ENCODE peak calls at places on chromosomes 13 and 19, in four cellular contexts. I, U, X and E are unnamed samples.

GRCh38 chr13:65638572-65639168 is 1591.5 kb downstream of the PCDH9 start:
- DNase-seq in X (peak), U (no peak), I (peak), E (peak)

GRCh38 chr13:111215081-111216047 is 100.3 kb downstream of the ARHGEF7 start:
- DNase-seq in U (no peak), I (no peak), X (no peak), E (no peak)

GRCh38 chr19:13492128-13492527 is 14.2 kb downstream of the CACNA1A start:
- DNase-seq in U (no peak), I (no peak), X (no peak), E (no peak)

GRCh38 chr13:41764558-41764957 is 196.4 kb downstream of the VWA8 start:
- DNase-seq in X (no peak), U (no peak), I (no peak), E (no peak)

GRCh38 chr19:13684021-13684420 is 80.3 kb upstream of the MRI1 start:
- DNase-seq in U (no peak), X (no peak), I (no peak), E (no peak)

GRCh38 chr13:47794963-47795362 is 206.1 kb downstream of the SUCLA2 start:
- DNase-seq in X (peak), U (no peak), I (peak), E (peak)

GRCh38 chr19:17331254-17331558 is 3.4 kb downstream of the ANO8 start:
- DNase-seq in U (no peak), X (no peak), I (no peak), E (no peak)

GRCh38 chr19:29531458-29532025 is 5.7 kb downstream of the VSTM2B start:
- DNase-seq in X (no peak), I (no peak), U (no peak), E (no peak)

GRCh38 chr13:48775285-48775684 is 121.6 kb downstream of the CYSLTR2 start:
- DNase-seq in U (no peak), X (no peak), I (no peak), E (no peak)

GRCh38 chr13:94708971-94709614 is 3.3 kb downstream of the SOX21 start:
- DNase-seq in X (no peak), I (no peak), U (no peak), E (no peak)

GRCh38 chr19:20964798-20965197 is 41.7 kb downstream of the ZNF85 start:
- DNase-seq in U (no peak), X (peak), I (no peak), E (no peak)

GRCh38 chr19:4534836-4535658 is at the start of gene PLIN5:
- DNase-seq in U (peak), I (peak), X (peak), E (peak)

GRCh38 chr13:112783135-112783945 is 93.5 kb downstream of the ATP11A start:
- DNase-seq in U (no peak), X (no peak), I (no peak), E (no peak)

GRCh38 chr19:5958074-5958850 is 19.7 kb downstream of the RANBP3 start:
- DNase-seq in X (no peak), U (no peak), I (no peak), E (no peak)

GRCh38 chr13:57123660-57124059 is 17.1 kb upstream of the PRR20A start:
- DNase-seq in X (no peak), I (no peak), U (no peak), E (no peak)

GRCh38 chr13:51148952-51149573 is 38.0 kb upstream of the C13orf42 start:
- DNase-seq in I (no peak), X (no peak), U (no peak), E (peak)

GRCh38 chr19:17645339-17645963 is 42.7 kb downstream of the UNC13A start:
- DNase-seq in U (no peak), I (no peak), X (no peak), E (no peak)

GRCh38 chr19:16293133-16294085 is 31.2 kb upstream of the KLF2 start:
- DNase-seq in U (no peak), I (peak), X (no peak), E (no peak)

GRCh38 chr13:44306401-44307192 is 67.0 kb upstream of the SERP2 start:
- DNase-seq in I (no peak), U (no peak), X (no peak), E (no peak)

GRCh38 chr19:16834747-16835146 is 5.5 kb downstream of the SIN3B start:
- DNase-seq in I (no peak), X (no peak), U (no peak), E (no peak)

GRCh38 chr19:43300876-43301765 is 31.8 kb upstream of the PSG9 start:
- DNase-seq in U (no peak), X (no peak), I (no peak), E (no peak)

GRCh38 chr13:77136902-77137420 is 110.0 kb upstream of the FBXL3 start:
- DNase-seq in U (no peak), I (no peak), X (no peak), E (no peak)

GRCh38 chr19:27773318-27774094 is 1439.4 kb downstream of the UQCRFS1 start:
- DNase-seq in I (no peak), U (no peak), X (no peak), E (no peak)

GRCh38 chr13:71879129-71879535 is 12.1 kb upstream of the DACH1 start:
- DNase-seq in I (no peak), X (peak), U (no peak), E (peak)

GRCh38 chr13:27622102-27622820 is 569 bp downstream of the POLR1D start:
- DNase-seq in I (no peak), X (peak), U (no peak), E (no peak)

GRCh38 chr13:39600766-39601165 is 2.2 kb downstream of the LHFPL6 start:
- DNase-seq in X (no peak), U (no peak), I (no peak), E (no peak)

GRCh38 chr13:102400619-102401125 is 1.2 kb downstream of the FGF14 start:
- DNase-seq in I (no peak), U (no peak), X (no peak), E (no peak)

GRCh38 chr13:89943139-89943538 is 1404.3 kb upstream of the MIR17HG start:
- DNase-seq in X (no peak), I (no peak), U (no peak), E (no peak)

GRCh38 chr13:109767023-109767422 is 19.4 kb downstream of the IRS2 start:
- DNase-seq in I (no peak), X (no peak), U (no peak), E (no peak)

DNA sequence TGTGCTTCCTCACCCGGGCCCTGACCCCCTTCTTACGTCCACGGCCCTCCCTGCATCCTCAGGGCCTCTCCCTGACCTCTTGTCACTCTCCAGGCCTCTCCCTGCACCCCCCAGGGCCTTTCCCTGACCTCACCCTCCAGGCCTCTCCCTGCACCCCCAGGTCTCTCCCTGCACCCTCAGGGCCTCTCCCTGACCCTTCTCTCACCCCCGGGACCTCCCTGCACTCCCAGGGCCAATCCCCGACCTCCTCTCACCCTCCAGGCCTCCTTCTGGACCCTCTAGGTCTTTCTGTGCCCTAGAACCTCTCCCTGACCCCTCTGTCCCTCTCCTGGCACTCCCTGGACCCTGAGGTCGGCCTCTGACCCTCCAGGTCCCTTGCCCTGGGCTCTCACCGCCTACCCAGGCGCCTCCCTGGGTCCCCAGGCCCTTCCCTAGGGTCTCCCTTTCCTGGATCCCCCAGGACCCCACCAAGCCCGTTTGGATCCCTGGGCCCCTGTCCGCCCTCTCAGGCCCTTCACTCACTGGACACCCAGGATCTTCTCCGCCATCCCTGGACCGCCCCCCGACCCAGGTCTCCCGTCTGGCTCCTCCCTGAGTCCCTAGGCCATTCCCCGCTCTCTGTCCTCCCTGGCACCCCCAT is 588 bp downstream of the KMT5C start:
- DNase-seq in I (peak), U (no peak), X (no peak), E (no peak)
- TF ChIP-seq FOXK2 in I (no peak), U (no peak), X (no peak), E (no peak)

GRCh38 chr19:2214253-2214652 is 21.9 kb downstream of the PLEKHJ1 start:
- DNase-seq in U (no peak), I (no peak), X (no peak), E (no peak)

GRCh38 chr19:2213799-2214198 is 22.3 kb downstream of the PLEKHJ1 start:
- DNase-seq in X (no peak), I (no peak), U (no peak), E (no peak)

GRCh38 chr19:2212861-2213711 is 23.0 kb downstream of the PLEKHJ1 start:
- DNase-seq in U (no peak), X (peak), I (no peak), E (no peak)

GRCh38 chr19:2216361-2217225 is 19.5 kb downstream of the PLEKHJ1 start:
- DNase-seq in I (no peak), X (no peak), U (no peak), E (no peak)

GRCh38 chr19:2215281-2215751 is 20.8 kb downstream of the PLEKHJ1 start:
- DNase-seq in U (no peak), X (no peak), I (no peak), E (no peak)
- TF ChIP-seq FOXK2 in U (no peak), X (no peak), I (no peak), E (no peak)

GRCh38 chr13:64078480-64078936 is 2662.9 kb upstream of the PCDH20 start:
- DNase-seq in I (no peak), U (no peak), X (peak), E (no peak)

GRCh38 chr13:64088491-64088890 is 2672.8 kb upstream of the PCDH20 start:
- DNase-seq in X (no peak), U (no peak), I (no peak), E (no peak)

GRCh38 chr13:64087624-64088023 is 2672.0 kb upstream of the PCDH20 start:
- DNase-seq in U (no peak), I (no peak), X (no peak), E (no peak)

GRCh38 chr13:64083811-64084210 is 2668.2 kb upstream of the PCDH20 start:
- DNase-seq in U (no peak), I (no peak), X (no peak), E (no peak)

DNA sequence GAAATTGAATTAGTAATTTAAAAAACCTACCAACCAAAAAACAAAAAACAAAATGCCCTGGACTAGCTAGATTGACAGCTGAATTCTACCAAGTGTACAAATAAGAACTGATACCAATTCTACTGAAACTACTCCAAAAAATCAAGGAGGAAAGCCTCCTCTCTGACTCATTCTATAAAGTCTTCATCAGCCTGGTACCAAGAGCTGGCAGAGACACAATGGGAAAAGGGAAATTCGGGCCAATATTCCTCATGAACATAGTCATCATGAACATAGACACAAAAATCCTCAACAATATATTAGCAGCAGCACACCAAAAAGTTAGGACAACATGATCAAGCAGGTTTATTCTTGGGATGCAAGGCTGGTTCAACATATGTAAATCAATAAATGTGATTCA is 2667.7 kb upstream of the PCDH20 start:
- DNase-seq in U (no peak), I (no peak), X (no peak), E (no peak)
- TF ChIP-seq FOXK2 in U (no peak), I (no peak), X (no peak), E (no peak)

DNA sequence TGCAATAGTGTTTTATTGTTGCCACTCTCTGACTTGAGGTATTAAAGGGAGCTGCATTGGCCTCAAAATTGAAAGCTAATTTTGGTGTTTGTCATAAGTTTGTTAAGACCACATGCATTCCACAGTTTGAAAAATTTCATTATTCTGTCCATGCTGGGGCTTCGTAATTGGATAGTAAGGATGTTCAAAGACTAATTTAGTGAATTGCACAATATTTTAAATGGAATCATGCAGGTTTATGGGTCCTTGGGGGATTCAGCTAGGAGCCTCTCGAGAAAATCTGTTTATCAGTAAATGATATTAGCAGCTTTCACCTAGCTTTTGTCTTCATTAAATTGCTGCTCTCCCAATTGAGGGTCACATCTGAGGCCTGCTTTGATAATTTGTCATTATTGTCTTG is 339.8 kb upstream of the OBI1 start:
- DNase-seq in U (no peak), X (no peak), I (no peak), E (no peak)
- TF ChIP-seq FOXK2 in U (no peak), X (no peak), I (no peak), E (no peak)

GRCh38 chr19:45553464-45553863 is 31.1 kb downstream of the OPA3 start:
- DNase-seq in X (no peak), I (no peak), U (no peak), E (peak)
- TF ChIP-seq FOXK2 in X (no peak), I (no peak), U (no peak), E (no peak)

GRCh38 chr19:7597689-7598088 is 2.0 kb downstream of the CAMSAP3 start:
- DNase-seq in U (no peak), I (no peak), X (peak), E (no peak)
- TF ChIP-seq FOXK2 in U (no peak), I (no peak), X (no peak), E (no peak)

GRCh38 chr13:99086869-99087129 is 108.9 kb upstream of the DOCK9 start:
- DNase-seq in U (no peak), X (no peak), I (no peak), E (no peak)
- TF ChIP-seq FOXK2 in U (no peak), X (no peak), I (no peak), E (no peak)

DNA sequence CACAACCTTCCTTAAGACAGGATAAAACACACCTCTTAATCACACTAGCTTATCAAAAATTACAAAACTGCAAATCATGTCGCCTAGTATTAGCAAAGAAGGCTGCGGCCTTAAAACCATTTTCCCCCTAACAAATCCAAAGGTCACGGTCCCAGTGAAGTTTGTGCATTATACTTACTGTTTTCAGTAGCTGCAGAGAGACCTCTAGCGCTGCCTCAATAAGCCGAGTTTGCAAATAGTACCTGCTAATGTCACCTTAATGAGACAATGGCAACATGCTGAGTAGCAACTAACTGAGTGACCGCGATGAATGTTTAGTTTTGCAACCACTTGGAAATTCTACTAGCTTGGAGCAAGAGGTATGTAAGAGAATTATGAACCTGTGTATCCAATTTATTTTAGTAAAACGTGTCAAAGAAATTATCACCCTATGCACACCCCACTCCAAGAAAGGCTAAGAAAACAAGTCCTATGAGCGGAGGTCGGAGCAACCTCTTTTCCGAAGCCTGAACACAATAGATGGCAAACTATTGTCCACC is 1.2 kb downstream of the KPNA3 start:
- DNase-seq in I (no peak), X (peak), U (peak), E (no peak)
- TF ChIP-seq FOXK2 in I (no peak), X (no peak), U (no peak), E (no peak)

DNA sequence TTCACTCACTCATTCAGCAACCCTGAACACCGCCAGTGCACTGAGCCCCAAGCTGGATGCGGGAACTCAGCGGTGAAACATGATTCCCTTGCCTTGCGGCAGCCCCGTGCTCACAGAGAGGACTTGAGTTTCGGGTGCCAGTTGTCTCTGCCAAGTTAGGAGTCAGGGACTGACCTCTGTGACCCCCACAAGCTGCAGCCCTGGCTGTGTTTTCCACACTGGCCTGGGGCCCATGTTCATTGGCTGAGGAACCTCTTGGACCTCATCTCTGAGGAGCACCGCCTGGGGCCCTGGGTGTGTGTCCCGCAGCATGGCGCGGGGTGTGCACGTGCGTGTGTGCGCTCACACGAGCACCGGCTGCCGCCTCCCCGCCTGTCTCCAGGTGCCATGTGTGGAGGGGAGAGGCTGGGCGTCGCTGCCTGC is 31.0 kb downstream of the CAPN12 start:
- DNase-seq in U (no peak), X (no peak), I (no peak), E (no peak)
- TF ChIP-seq FOXK2 in U (no peak), X (no peak), I (no peak), E (no peak)